ENCODE peak calls at places on chromosome 19, in four cellular contexts. X, F, O and W are unnamed samples.

GRCh38 chr19:47094557-47095517 is 18.7 kb downstream of the ZC3H4 start:
- DNase-seq in X (no peak), F (peak), O (no peak), W (no peak)

GRCh38 chr19:38194061-38194701 is 29.8 kb downstream of the DPF1 start:
- DNase-seq in O (no peak), X (no peak), F (no peak), W (peak)

GRCh38 chr19:12448808-12449207 is 8.0 kb upstream of the ZNF443 start:
- DNase-seq in F (no peak), X (no peak), O (no peak), W (no peak)

GRCh38 chr19:40139533-40140287 is 49.0 kb upstream of the ZNF780A start:
- DNase-seq in X (no peak), F (no peak), O (peak), W (peak)

GRCh38 chr19:18802354-18802753 is 11.2 kb upstream of the COMP start:
- DNase-seq in F (no peak), X (no peak), O (no peak), W (no peak)

GRCh38 chr19:45769821-45770191 is 754 bp upstream of the SIX5 start:
- DNase-seq in X (no peak), O (no peak), F (peak), W (no peak)

GRCh38 chr19:33868821-33869412 is 72.2 kb downstream of the KCTD15 start:
- DNase-seq in O (no peak), X (peak), F (no peak), W (no peak)

GRCh38 chr19:42334697-42335373 is 9.4 kb downstream of the MEGF8 start:
- DNase-seq in F (no peak), O (no peak), X (no peak), W (no peak)

GRCh38 chr19:4902796-4903195 is at the start of gene ARRDC5:
- DNase-seq in X (no peak), F (no peak), O (no peak), W (no peak)

GRCh38 chr19:46614114-46614701 is 10.7 kb downstream of the PTGIR start:
- DNase-seq in X (no peak), O (peak), F (peak), W (peak)

GRCh38 chr19:45569619-45570421 is 14.8 kb downstream of the OPA3 start:
- DNase-seq in F (peak), O (peak), X (no peak), W (no peak)

GRCh38 chr19:3184847-3185481 is 766 bp upstream of the NCLN start:
- DNase-seq in F (peak), X (no peak), O (no peak), W (peak)

GRCh38 chr19:1489463-1489971 is 633 bp downstream of the PCSK4 start:
- DNase-seq in F (no peak), X (no peak), O (no peak), W (no peak)

GRCh38 chr19:49838816-49839588 is 12.0 kb upstream of the PTOV1 start:
- DNase-seq in F (no peak), O (no peak), X (no peak), W (no peak)

GRCh38 chr19:23554548-23554947 is 132.5 kb downstream of the ZNF675 start:
- DNase-seq in F (no peak), O (no peak), X (no peak), W (no peak)

GRCh38 chr19:45636275-45636674 is 2.9 kb downstream of the EML2 start:
- DNase-seq in O (no peak), X (no peak), F (no peak), W (no peak)

GRCh38 chr19:39160889-39161672 is 35.5 kb downstream of the PAK4 start:
- DNase-seq in O (no peak), X (no peak), F (no peak), W (no peak)

GRCh38 chr19:45901432-45901903 is 945 bp downstream of the MYPOP start:
- DNase-seq in F (peak), O (no peak), X (no peak), W (no peak)

GRCh38 chr19:8335343-8336071 is 7.6 kb downstream of the KANK3 start:
- DNase-seq in F (no peak), X (no peak), O (peak), W (peak)